ENCODE peak calls at places on chromosomes 7 and 10, in five cellular contexts. One of them, this sample, is unnamed.

GRCh38 chr7:92793656-92794205 is 42.6 kb downstream of the CDK6 start:
- DNase-seq in fibroblast of lung: peak; percentile 65
- DNase-seq in AG04449: no peak
- DNase-seq in choroid plexus epithelial cell: no peak
- DNase-seq in lower lobe of right lung: no peak
- DNase-seq in this sample: no peak

GRCh38 chr7:124752310-124752709 is 13.3 kb downstream of the GPR37 start:
- DNase-seq in fibroblast of lung: peak; percentile 10
- DNase-seq in AG04449: peak; percentile 1
- DNase-seq in choroid plexus epithelial cell: peak; percentile 21
- DNase-seq in lower lobe of right lung: no peak
- DNase-seq in this sample: no peak

GRCh38 chr7:149027055-149027454 is 1.2 kb downstream of the PDIA4 start:
- DNase-seq in fibroblast of lung: no peak
- DNase-seq in AG04449: no peak
- DNase-seq in choroid plexus epithelial cell: no peak
- DNase-seq in lower lobe of right lung: no peak
- DNase-seq in this sample: peak; percentile 18

GRCh38 chr10:62654966-62655336 is 149.6 kb upstream of the ADO start:
- DNase-seq in fibroblast of lung: no peak
- DNase-seq in AG04449: no peak
- DNase-seq in choroid plexus epithelial cell: no peak
- DNase-seq in lower lobe of right lung: no peak
- DNase-seq in this sample: no peak

GRCh38 chr10:69438531-69439349 is 12.5 kb upstream of the TSPAN15 start:
- DNase-seq in fibroblast of lung: peak; percentile 8
- DNase-seq in AG04449: no peak
- DNase-seq in choroid plexus epithelial cell: peak; percentile 47
- DNase-seq in lower lobe of right lung: no peak
- DNase-seq in this sample: peak; percentile 54

GRCh38 chr7:143299840-143300239 is 11.7 kb downstream of the CASP2 start:
- DNase-seq in fibroblast of lung: no peak
- DNase-seq in AG04449: no peak
- DNase-seq in choroid plexus epithelial cell: peak; percentile 45
- DNase-seq in lower lobe of right lung: no peak
- DNase-seq in this sample: no peak

GRCh38 chr7:108093903-108094302 is 36.3 kb downstream of the LAMB4 start:
- DNase-seq in fibroblast of lung: peak; percentile 68
- DNase-seq in AG04449: no peak
- DNase-seq in choroid plexus epithelial cell: peak; percentile 63
- DNase-seq in lower lobe of right lung: no peak
- DNase-seq in this sample: peak; percentile 69

GRCh38 chr10:125840955-125841354 is 17.6 kb downstream of the BCCIP start:
- DNase-seq in fibroblast of lung: peak; percentile 48
- DNase-seq in AG04449: no peak
- DNase-seq in choroid plexus epithelial cell: peak; percentile 29
- DNase-seq in lower lobe of right lung: no peak
- DNase-seq in this sample: peak; percentile 29

GRCh38 chr10:114473776-114474175 is 69.5 kb upstream of the AFAP1L2 start:
- DNase-seq in fibroblast of lung: no peak
- DNase-seq in AG04449: no peak
- DNase-seq in choroid plexus epithelial cell: no peak
- DNase-seq in lower lobe of right lung: no peak
- DNase-seq in this sample: no peak

GRCh38 chr10:77974396-77975074 is 48.0 kb upstream of the DLG5 start:
- DNase-seq in fibroblast of lung: peak; percentile 75
- DNase-seq in AG04449: no peak
- DNase-seq in choroid plexus epithelial cell: peak; percentile 84
- DNase-seq in lower lobe of right lung: no peak
- DNase-seq in this sample: peak; percentile 68

GRCh38 chr7:14424675-14425074 is 435.2 kb upstream of the ETV1 start:
- DNase-seq in fibroblast of lung: no peak
- DNase-seq in AG04449: no peak
- DNase-seq in choroid plexus epithelial cell: peak; percentile 10
- DNase-seq in lower lobe of right lung: no peak
- DNase-seq in this sample: no peak

GRCh38 chr7:48033922-48034321 is 1.4 kb upstream of the C7orf57 start:
- DNase-seq in fibroblast of lung: no peak
- DNase-seq in AG04449: no peak
- DNase-seq in choroid plexus epithelial cell: no peak
- DNase-seq in lower lobe of right lung: no peak
- DNase-seq in this sample: no peak

GRCh38 chr10:30437039-30437781 is 3.2 kb downstream of the MAP3K8 start:
- DNase-seq in fibroblast of lung: peak; percentile 69
- DNase-seq in AG04449: no peak
- DNase-seq in choroid plexus epithelial cell: peak; percentile 73
- DNase-seq in lower lobe of right lung: no peak
- DNase-seq in this sample: peak; percentile 73

GRCh38 chr7:5424689-5425506 is 1.3 kb upstream of the TNRC18 start:
- DNase-seq in fibroblast of lung: peak; percentile 45
- DNase-seq in AG04449: no peak
- DNase-seq in choroid plexus epithelial cell: peak; percentile 52
- DNase-seq in lower lobe of right lung: peak; percentile 72
- DNase-seq in this sample: peak; percentile 74

GRCh38 chr10:74544106-74544505 is 282.3 kb upstream of the KAT6B start:
- DNase-seq in fibroblast of lung: peak; percentile 7
- DNase-seq in AG04449: no peak
- DNase-seq in choroid plexus epithelial cell: peak; percentile 4
- DNase-seq in lower lobe of right lung: no peak
- DNase-seq in this sample: peak; percentile 20

GRCh38 chr10:3995302-3996210 is 210.5 kb upstream of the KLF6 start:
- DNase-seq in fibroblast of lung: peak; percentile 51
- DNase-seq in AG04449: peak; percentile 57
- DNase-seq in choroid plexus epithelial cell: peak; percentile 59
- DNase-seq in lower lobe of right lung: no peak
- DNase-seq in this sample: peak; percentile 87

GRCh38 chr7:96017877-96018276 is 245.5 kb downstream of the DYNC1I1 start:
- DNase-seq in fibroblast of lung: no peak
- DNase-seq in AG04449: no peak
- DNase-seq in choroid plexus epithelial cell: no peak
- DNase-seq in lower lobe of right lung: no peak
- DNase-seq in this sample: no peak

GRCh38 chr7:148050492-148051158 is 539.9 kb upstream of the C7orf33 start:
- DNase-seq in fibroblast of lung: no peak
- DNase-seq in AG04449: no peak
- DNase-seq in choroid plexus epithelial cell: no peak
- DNase-seq in lower lobe of right lung: no peak
- DNase-seq in this sample: no peak

GRCh38 chr10:115566867-115567266 is 473.7 kb downstream of the ATRNL1 start:
- DNase-seq in fibroblast of lung: no peak
- DNase-seq in AG04449: no peak
- DNase-seq in choroid plexus epithelial cell: no peak
- DNase-seq in lower lobe of right lung: no peak
- DNase-seq in this sample: no peak

GRCh38 chr10:60434418-60435046 is 44.9 kb upstream of the ANK3 start:
- DNase-seq in fibroblast of lung: peak; percentile 80
- DNase-seq in AG04449: no peak
- DNase-seq in choroid plexus epithelial cell: peak; percentile 83
- DNase-seq in lower lobe of right lung: no peak
- DNase-seq in this sample: peak; percentile 83

GRCh38 chr7:28587211-28587610 is 174.9 kb downstream of the CREB5 start:
- DNase-seq in fibroblast of lung: peak; percentile 40
- DNase-seq in AG04449: no peak
- DNase-seq in choroid plexus epithelial cell: peak; percentile 12
- DNase-seq in lower lobe of right lung: no peak
- DNase-seq in this sample: peak; percentile 8

GRCh38 chr10:88647216-88647615 is 17.0 kb upstream of the LIPF start:
- DNase-seq in fibroblast of lung: no peak
- DNase-seq in AG04449: no peak
- DNase-seq in choroid plexus epithelial cell: no peak
- DNase-seq in lower lobe of right lung: no peak
- DNase-seq in this sample: no peak

GRCh38 chr7:80870806-80871205 is 48.0 kb downstream of the SEMA3C start:
- DNase-seq in fibroblast of lung: no peak
- DNase-seq in AG04449: no peak
- DNase-seq in choroid plexus epithelial cell: no peak
- DNase-seq in lower lobe of right lung: no peak
- DNase-seq in this sample: no peak

GRCh38 chr10:119761106-119761505 is 35.3 kb downstream of the INPP5F start:
- DNase-seq in fibroblast of lung: peak; percentile 93
- DNase-seq in AG04449: peak; percentile 74
- DNase-seq in choroid plexus epithelial cell: peak; percentile 83
- DNase-seq in lower lobe of right lung: no peak
- DNase-seq in this sample: peak; percentile 79

GRCh38 chr10:70508912-70509366 is 30.4 kb downstream of the PALD1 start:
- DNase-seq in fibroblast of lung: peak; percentile 42
- DNase-seq in AG04449: no peak
- DNase-seq in choroid plexus epithelial cell: no peak
- DNase-seq in lower lobe of right lung: peak; percentile 56
- DNase-seq in this sample: peak; percentile 40

GRCh38 chr7:107972986-107973385 is 30.0 kb downstream of the LAMB1 start:
- DNase-seq in fibroblast of lung: peak; percentile 51
- DNase-seq in AG04449: no peak
- DNase-seq in choroid plexus epithelial cell: peak; percentile 60
- DNase-seq in lower lobe of right lung: no peak
- DNase-seq in this sample: peak; percentile 52

GRCh38 chr7:118352854-118353453 is 128.4 kb downstream of the ANKRD7 start:
- DNase-seq in fibroblast of lung: peak; percentile 31
- DNase-seq in AG04449: no peak
- DNase-seq in choroid plexus epithelial cell: peak; percentile 36
- DNase-seq in lower lobe of right lung: no peak
- DNase-seq in this sample: peak; percentile 1

GRCh38 chr7:151223728-151224127 is 3.3 kb downstream of the ABCF2 start:
- DNase-seq in fibroblast of lung: no peak
- DNase-seq in AG04449: no peak
- DNase-seq in choroid plexus epithelial cell: no peak
- DNase-seq in lower lobe of right lung: no peak
- DNase-seq in this sample: no peak

GRCh38 chr7:124723012-124723411 is 42.6 kb downstream of the GPR37 start:
- DNase-seq in fibroblast of lung: peak; percentile 60
- DNase-seq in AG04449: no peak
- DNase-seq in choroid plexus epithelial cell: peak; percentile 69
- DNase-seq in lower lobe of right lung: no peak
- DNase-seq in this sample: peak; percentile 0

GRCh38 chr10:2081501-2081900 is 344.2 kb upstream of the ADARB2 start:
- DNase-seq in fibroblast of lung: no peak
- DNase-seq in AG04449: no peak
- DNase-seq in choroid plexus epithelial cell: no peak
- DNase-seq in lower lobe of right lung: no peak
- DNase-seq in this sample: no peak

GRCh38 chr7:105009667-105010537 is 4.1 kb upstream of the KMT2E start:
- DNase-seq in fibroblast of lung: no peak
- DNase-seq in AG04449: no peak
- DNase-seq in choroid plexus epithelial cell: no peak
- DNase-seq in lower lobe of right lung: no peak
- DNase-seq in this sample: no peak

GRCh38 chr7:107996072-107996824 is 6.7 kb downstream of the LAMB1 start:
- DNase-seq in fibroblast of lung: peak; percentile 74
- DNase-seq in AG04449: no peak
- DNase-seq in choroid plexus epithelial cell: peak; percentile 87
- DNase-seq in lower lobe of right lung: no peak
- DNase-seq in this sample: no peak

GRCh38 chr10:117750616-117751015 is 208.1 kb downstream of the EMX2 start:
- DNase-seq in fibroblast of lung: no peak
- DNase-seq in AG04449: no peak
- DNase-seq in choroid plexus epithelial cell: no peak
- DNase-seq in lower lobe of right lung: no peak
- DNase-seq in this sample: no peak

GRCh38 chr7:51731086-51731485 is 414.5 kb upstream of the COBL start:
- DNase-seq in fibroblast of lung: no peak
- DNase-seq in AG04449: no peak
- DNase-seq in choroid plexus epithelial cell: no peak
- DNase-seq in lower lobe of right lung: no peak
- DNase-seq in this sample: no peak

GRCh38 chr10:29631049-29631339 is 3.8 kb downstream of the SVIL start:
- DNase-seq in fibroblast of lung: no peak
- DNase-seq in AG04449: no peak
- DNase-seq in choroid plexus epithelial cell: no peak
- DNase-seq in lower lobe of right lung: no peak
- DNase-seq in this sample: no peak

GRCh38 chr7:150404785-150405583 is 25.9 kb downstream of the ZNF775 start:
- DNase-seq in fibroblast of lung: peak; percentile 92
- DNase-seq in AG04449: peak; percentile 37
- DNase-seq in choroid plexus epithelial cell: peak; percentile 92
- DNase-seq in lower lobe of right lung: peak; percentile 93
- DNase-seq in this sample: peak; percentile 89

GRCh38 chr10:128237710-128238109 is 111.5 kb upstream of the MKI67 start:
- DNase-seq in fibroblast of lung: no peak
- DNase-seq in AG04449: no peak
- DNase-seq in choroid plexus epithelial cell: no peak
- DNase-seq in lower lobe of right lung: no peak
- DNase-seq in this sample: no peak

GRCh38 chr7:29969706-29970105 is 19.9 kb downstream of the SCRN1 start:
- DNase-seq in fibroblast of lung: no peak
- DNase-seq in AG04449: no peak
- DNase-seq in choroid plexus epithelial cell: no peak
- DNase-seq in lower lobe of right lung: no peak
- DNase-seq in this sample: no peak

GRCh38 chr10:69577268-69578232 is 4.3 kb upstream of the NEUROG3 start:
- DNase-seq in fibroblast of lung: no peak
- DNase-seq in AG04449: no peak
- DNase-seq in choroid plexus epithelial cell: no peak
- DNase-seq in lower lobe of right lung: no peak
- DNase-seq in this sample: no peak

DNA sequence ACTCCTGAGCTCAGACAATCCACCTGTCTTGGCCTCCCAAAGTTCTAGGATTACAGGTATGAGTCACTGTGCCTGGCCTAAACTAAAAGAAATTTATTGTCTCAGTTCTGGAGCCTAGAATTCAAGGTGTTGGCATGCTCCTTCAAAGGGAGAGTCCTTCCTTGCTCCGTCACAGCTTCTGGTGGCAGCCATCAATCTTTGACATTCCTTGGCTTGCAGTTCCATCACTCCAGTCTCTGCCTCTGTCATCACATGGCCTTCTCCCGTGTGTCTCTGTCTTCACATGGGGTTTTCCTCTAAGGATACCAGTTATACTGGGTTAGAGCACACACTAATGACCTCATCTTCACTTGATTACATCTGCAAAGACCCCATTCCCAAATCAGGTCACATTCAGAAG is 55.4 kb downstream of the DNAJC12 start:
- DNase-seq in fibroblast of lung: no peak
- DNase-seq in AG04449: no peak
- DNase-seq in choroid plexus epithelial cell: no peak
- DNase-seq in lower lobe of right lung: no peak
- DNase-seq in this sample: no peak
- H3K4me3 ChIP-seq in fibroblast of lung: no peak overlapping the region
- H3K4me3 ChIP-seq in AG04449: no peak overlapping the region
- H3K4me3 ChIP-seq in choroid plexus epithelial cell: no peak overlapping the region
- H3K4me3 ChIP-seq in lower lobe of right lung: no peak overlapping the region
- H3K4me3 ChIP-seq in this sample: no peak overlapping the region

GRCh38 chr7:18241543-18242231 is 214.0 kb upstream of the PRPS1L1 start:
- DNase-seq in fibroblast of lung: no peak
- DNase-seq in AG04449: no peak
- DNase-seq in choroid plexus epithelial cell: no peak
- DNase-seq in lower lobe of right lung: no peak
- DNase-seq in this sample: no peak
- TF ChIP-seq CTCF in fibroblast of lung: no peak
- TF ChIP-seq CTCF in AG04449: no peak
- TF ChIP-seq CTCF in choroid plexus epithelial cell: no peak
- TF ChIP-seq CTCF in lower lobe of right lung: no peak
- TF ChIP-seq CTCF in this sample: no peak

GRCh38 chr10:133278577-133279265 is 2.1 kb upstream of the ADAM8 start:
- DNase-seq in fibroblast of lung: peak; percentile 44
- DNase-seq in AG04449: no peak
- DNase-seq in choroid plexus epithelial cell: peak; percentile 69
- DNase-seq in lower lobe of right lung: peak; percentile 83
- DNase-seq in this sample: peak; percentile 45
- H3K4me3 ChIP-seq in fibroblast of lung: no peak overlapping the region
- H3K4me3 ChIP-seq in AG04449: no peak overlapping the region
- H3K4me3 ChIP-seq in choroid plexus epithelial cell: no peak overlapping the region
- H3K4me3 ChIP-seq in lower lobe of right lung: peak overlapping the region; percentile 19
- H3K4me3 ChIP-seq in this sample: no peak overlapping the region

GRCh38 chr7:100119075-100119700 is at the start of the genes CNPY4 and TAF6:
- DNase-seq in fibroblast of lung: peak; percentile 97
- DNase-seq in AG04449: peak; percentile 72
- DNase-seq in choroid plexus epithelial cell: peak; percentile 98
- DNase-seq in lower lobe of right lung: peak; percentile 96
- DNase-seq in this sample: peak; percentile 97
- TF ChIP-seq CTCF in fibroblast of lung: no peak
- TF ChIP-seq CTCF in AG04449: no peak
- TF ChIP-seq CTCF in choroid plexus epithelial cell: no peak
- TF ChIP-seq CTCF in lower lobe of right lung: peak; percentile 5
- TF ChIP-seq CTCF in this sample: no peak